ENCODE peak calls at places on chromosome 20, in ten cellular contexts. R, D, M, W, K, G, V, H, N and C are unnamed samples. For H3K4me1, the result is how much of the 10 kb centered on the place peaks cover.

GRCh38 chr20:3934628-3935027 is 45.4 kb downstream of the PANK2 start:
- DNase-seq in R (no peak), H (no peak), V (no peak), W (no peak), G (no peak), N (no peak), M (no peak), D (no peak), K (no peak), C (no peak)

GRCh38 chr20:49775229-49775693 is 37.4 kb upstream of the SLC9A8 start:
- DNase-seq in N (peak), H (peak), D (peak), M (no peak), V (no peak), R (peak), W (no peak), G (no peak), K (no peak), C (peak)

GRCh38 chr20:3218307-3218988 is 9.2 kb downstream of the ITPA start:
- DNase-seq in M (no peak), R (no peak), N (peak), V (peak), K (peak), D (peak), H (peak), G (peak), W (peak), C (peak)

GRCh38 chr20:50381771-50382593 is 128.2 kb upstream of the PTPN1 start:
- DNase-seq in V (no peak), M (no peak), G (no peak), K (peak), R (no peak), N (no peak), W (no peak), H (no peak), D (no peak), C (no peak)

GRCh38 chr20:19317240-19318069 is 105.0 kb downstream of the SLC24A3 start:
- DNase-seq in H (no peak), V (no peak), M (peak), R (no peak), W (no peak), N (no peak), D (peak), G (no peak), K (no peak), C (no peak)

GRCh38 chr20:36875702-36876472 is at the start of gene TLDC2:
- DNase-seq in W (no peak), V (no peak), K (no peak), N (no peak), R (no peak), M (no peak), H (no peak), D (no peak), G (no peak), C (peak)

GRCh38 chr20:43446361-43446879 is 11.3 kb upstream of the SRSF6 start:
- DNase-seq in N (no peak), V (no peak), W (no peak), D (no peak), K (no peak), H (no peak), G (no peak), R (no peak), M (no peak), C (no peak)

GRCh38 chr20:46899619-46900018 is 5.0 kb downstream of the EYA2 start:
- DNase-seq in K (no peak), V (peak), W (no peak), M (no peak), H (no peak), D (no peak), R (no peak), G (no peak), N (no peak), C (no peak)

GRCh38 chr20:46350201-46350985 is 42.1 kb upstream of the CDH22 start:
- DNase-seq in R (peak), K (no peak), W (no peak), N (peak), M (no peak), G (peak), H (no peak), V (no peak), D (peak), C (no peak)

GRCh38 chr20:5170341-5170740 is 43.5 kb downstream of the CDS2 start:
- DNase-seq in H (no peak), D (peak), V (no peak), M (no peak), K (no peak), G (no peak), N (no peak), W (no peak), R (no peak), C (no peak)

GRCh38 chr20:25178563-25179438 is 16.7 kb upstream of the ENTPD6 start:
- DNase-seq in G (peak), V (peak), R (peak), N (peak), M (peak), W (peak), H (peak), K (peak), D (peak), C (peak)

GRCh38 chr20:19205999-19206398 is 6.4 kb upstream of the SLC24A3 start:
- DNase-seq in G (peak), K (peak), M (peak), V (peak), N (peak), H (peak), R (peak), W (peak), D (peak), C (peak)

GRCh38 chr20:25025986-25026605 is 31.8 kb downstream of the ACSS1 start:
- DNase-seq in G (no peak), W (no peak), H (peak), R (no peak), M (no peak), V (no peak), N (no peak), D (no peak), K (no peak), C (no peak)

GRCh38 chr20:40584128-40584819 is 104.8 kb downstream of the MAFB start:
- DNase-seq in K (no peak), W (no peak), M (no peak), H (peak), D (no peak), V (no peak), N (no peak), R (no peak), G (no peak), C (no peak)

GRCh38 chr20:20395856-20396600 is 28.1 kb downstream of the INSM1 start:
- DNase-seq in K (no peak), G (no peak), D (peak), M (no peak), R (no peak), W (no peak), H (no peak), N (no peak), V (no peak), C (no peak)

GRCh38 chr20:64254571-64255360 is 782 bp upstream of the PCMTD2 start:
- DNase-seq in G (peak), K (no peak), D (no peak), M (no peak), N (no peak), H (peak), W (peak), R (no peak), V (no peak), C (no peak)

GRCh38 chr20:17862171-17862570 is 106.4 kb downstream of the SNX5 start:
- DNase-seq in D (no peak), K (no peak), N (no peak), V (no peak), G (no peak), R (no peak), H (no peak), M (no peak), W (no peak), C (no peak)

GRCh38 chr20:20364016-20364746 is 3.7 kb upstream of the INSM1 start:
- DNase-seq in M (no peak), V (peak), H (no peak), R (no peak), W (no peak), D (peak), G (no peak), K (no peak), N (no peak), C (no peak)

GRCh38 chr20:24657878-24658620 is 188.6 kb downstream of the SYNDIG1 start:
- DNase-seq in K (no peak), R (peak), D (no peak), W (no peak), V (no peak), G (no peak), N (no peak), H (no peak), M (no peak), C (no peak)

GRCh38 chr20:1301031-1301529 is 27.9 kb downstream of the SDCBP2 start:
- DNase-seq in W (no peak), N (peak), M (peak), V (no peak), D (peak), R (peak), H (no peak), K (peak), G (no peak), C (no peak)

GRCh38 chr20:53800883-53801604 is 207.4 kb upstream of the ZNF217 start:
- DNase-seq in M (no peak), W (no peak), V (peak), N (peak), G (no peak), R (no peak), K (no peak), D (peak), H (no peak), C (no peak)

GRCh38 chr20:605237-605636 is 4.9 kb downstream of the TCF15 start:
- DNase-seq in D (no peak), R (no peak), H (no peak), W (no peak), G (no peak), M (no peak), V (no peak), N (no peak), K (no peak), C (no peak)

GRCh38 chr20:47754301-47754700 is 31.0 kb downstream of the SULF2 start:
- DNase-seq in V (no peak), N (no peak), H (no peak), K (no peak), W (no peak), M (no peak), R (no peak), D (no peak), G (no peak), C (no peak)

GRCh38 chr20:37517371-37517748 is 3.7 kb upstream of the NNAT start:
- DNase-seq in G (no peak), N (no peak), H (peak), M (no peak), V (no peak), R (no peak), W (no peak), K (no peak), D (no peak), C (no peak)

GRCh38 chr20:33576432-33576883 is 85.7 kb upstream of the C20orf144 start:
- DNase-seq in N (peak), R (no peak), G (peak), H (no peak), K (no peak), D (no peak), W (no peak), V (no peak), M (no peak), C (no peak)

GRCh38 chr20:36827541-36828279 is 48.2 kb upstream of the TLDC2 start:
- DNase-seq in H (no peak), D (no peak), G (no peak), R (no peak), K (no peak), M (no peak), N (no peak), V (no peak), W (no peak), C (no peak)

GRCh38 chr20:13546497-13547131 is 92.1 kb downstream of the TASP1 start:
- DNase-seq in D (peak), V (peak), K (peak), H (peak), G (peak), W (peak), N (peak), M (peak), R (peak), C (peak)

GRCh38 chr20:845967-846893 is 12.7 kb downstream of the FAM110A start:
- DNase-seq in M (no peak), R (no peak), V (no peak), G (no peak), H (no peak), N (no peak), D (no peak), K (no peak), W (no peak), C (peak)

GRCh38 chr20:60255866-60256265 is 297.6 kb downstream of the CDH26 start:
- DNase-seq in M (no peak), H (no peak), K (no peak), W (no peak), R (peak), G (no peak), N (no peak), D (no peak), V (no peak), C (no peak)

GRCh38 chr20:33387177-33387576 is 14.1 kb downstream of the CDK5RAP1 start:
- DNase-seq in R (peak), D (no peak), W (no peak), M (no peak), N (no peak), V (no peak), G (no peak), K (no peak), H (peak), C (no peak)

GRCh38 chr20:23232679-23233308 is 117.8 kb upstream of the NXT1 start:
- DNase-seq in K (no peak), G (no peak), M (no peak), R (no peak), H (no peak), D (no peak), V (no peak), W (no peak), N (no peak), C (no peak)

GRCh38 chr20:23232219-23232581 is 118.4 kb upstream of the NXT1 start:
- DNase-seq in V (no peak), R (no peak), H (no peak), W (no peak), K (no peak), N (no peak), G (no peak), M (no peak), D (no peak), C (no peak)

GRCh38 chr20:23229989-23230388 is 120.6 kb upstream of the NXT1 start:
- DNase-seq in M (no peak), W (no peak), G (no peak), D (no peak), N (no peak), K (no peak), R (no peak), H (no peak), V (no peak), C (no peak)

GRCh38 chr20:23231561-23232218 is 118.9 kb upstream of the NXT1 start:
- DNase-seq in M (no peak), N (no peak), D (no peak), R (peak), W (no peak), G (no peak), H (no peak), K (no peak), V (no peak), C (no peak)

GRCh38 chr20:23230766-23231385 is 119.7 kb upstream of the NXT1 start:
- DNase-seq in H (no peak), K (no peak), R (no peak), M (no peak), W (no peak), D (no peak), V (no peak), G (no peak), N (no peak), C (no peak)
- H3K4me1 ChIP-seq in H (under half), K (under half), R (under half), M (under half), W (under half), D (under half), V (under half), G (under half), N (under half), C (under half)

GRCh38 chr20:35447082-35447789 is 8.2 kb upstream of the CEP250 start:
- DNase-seq in G (peak), R (peak), H (peak), W (peak), M (no peak), D (peak), N (peak), V (peak), K (peak), C (peak)
- H3K4me3 ChIP-seq in G (peak), R (peak), H (peak), W (peak), M (no peak), D (peak), N (peak), V (no peak), K (peak), C (peak)

GRCh38 chr20:62923669-62924566 is 2.4 kb downstream of the DIDO1 start:
- DNase-seq in D (no peak), K (no peak), G (no peak), R (no peak), N (no peak), H (no peak), M (no peak), W (no peak), V (no peak), C (no peak)
- H3K4me1 ChIP-seq in D (under half), K (half or more), G (half or more), R (under half), N (under half), H (half or more), M (half or more), W (under half), V (under half), C (half or more)

GRCh38 chr20:58389324-58389967 is 417 bp downstream of the VAPB start:
- DNase-seq in V (peak), D (peak), G (peak), W (no peak), M (no peak), H (peak), R (peak), N (peak), K (no peak), C (no peak)

GRCh38 chr20:58388882-58389323 is at the start of gene VAPB:
- DNase-seq in W (peak), R (peak), D (peak), G (peak), M (peak), V (peak), N (peak), H (peak), K (peak), C (peak)

GRCh38 chr20:58392286-58392685 is 3.3 kb downstream of the VAPB start:
- DNase-seq in D (no peak), M (no peak), K (no peak), N (no peak), H (no peak), W (no peak), G (no peak), R (no peak), V (no peak), C (no peak)

GRCh38 chr20:58389968-58390658 is 1.1 kb downstream of the VAPB start:
- DNase-seq in M (no peak), V (no peak), W (no peak), K (no peak), G (no peak), R (no peak), D (no peak), H (no peak), N (peak), C (no peak)

DNA sequence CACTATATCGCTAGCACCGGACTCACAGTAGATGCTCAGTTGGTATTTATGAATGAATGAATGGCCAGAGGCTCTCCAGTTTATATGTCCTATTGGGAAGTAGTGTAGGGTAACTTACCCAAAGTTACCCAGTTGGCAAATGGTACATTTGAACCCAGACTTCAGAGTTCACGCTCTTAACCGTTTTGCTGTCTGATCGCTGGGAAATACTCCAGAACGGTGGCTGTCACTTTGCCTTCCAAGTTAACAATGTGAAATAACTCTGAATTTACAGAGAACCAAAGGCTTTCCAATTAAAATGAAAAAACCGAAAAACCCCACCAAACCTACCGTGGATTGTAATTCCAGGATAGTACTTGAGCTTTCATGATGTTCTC is 1.6 kb downstream of the VAPB start:
- DNase-seq in G (no peak), V (no peak), W (no peak), N (no peak), M (no peak), D (no peak), R (no peak), H (no peak), K (no peak), C (no peak)
- H3K4me3 ChIP-seq in G (peak), V (no peak), W (no peak), N (peak), M (peak), D (peak), R (no peak), H (peak), K (peak), C (peak)